ENCODE peak calls at places on chromosomes 5 and 9, in six cellular contexts. D, U, M, N, Z and G are unnamed samples.

GRCh38 chr9:117644607-117645244 is 59.5 kb upstream of the TLR4 start:
- DNase-seq in D (peak; percentile 76), U (peak; percentile 74), Z (peak; percentile 49), M (peak; percentile 74), N (peak; percentile 55), G (peak; percentile 57)

GRCh38 chr5:126015244-126016054 is 407.8 kb upstream of the GRAMD2B start:
- DNase-seq in Z (peak; percentile 2), M (no peak), U (no peak), N (peak; percentile 82), D (no peak), G (no peak)

GRCh38 chr5:6747103-6747502 is 33.9 kb downstream of the TENT4A start:
- DNase-seq in Z (no peak), D (no peak), N (no peak), M (no peak), U (no peak), G (no peak)

GRCh38 chr9:120845255-120845654 is 2.5 kb upstream of the PSMD5 start:
- DNase-seq in U (no peak), N (no peak), M (no peak), Z (peak; percentile 52), D (no peak), G (no peak)

GRCh38 chr5:116554764-116555163 is 19.9 kb downstream of the SEMA6A start:
- DNase-seq in N (no peak), D (peak; percentile 41), Z (no peak), M (no peak), U (no peak), G (no peak)

GRCh38 chr5:145938699-145939531 is 2.5 kb downstream of the SH3RF2 start:
- DNase-seq in N (peak; percentile 46), Z (no peak), D (no peak), M (no peak), U (no peak), G (peak; percentile 41)

GRCh38 chr5:81517462-81517861 is 123.5 kb upstream of the ACOT12 start:
- DNase-seq in Z (peak; percentile 65), M (no peak), N (no peak), U (no peak), D (no peak), G (no peak)

GRCh38 chr9:89759563-89759962 is 154.8 kb downstream of the GADD45G start:
- DNase-seq in M (no peak), Z (no peak), D (no peak), N (no peak), U (no peak), G (no peak)

GRCh38 chr5:644971-645370 is 32.8 kb downstream of the CEP72 start:
- DNase-seq in Z (no peak), M (no peak), N (no peak), D (no peak), U (no peak), G (no peak)

GRCh38 chr9:114003756-114004155 is 74.3 kb downstream of the AMBP start:
- DNase-seq in U (no peak), M (no peak), D (no peak), Z (no peak), N (no peak), G (no peak)

GRCh38 chr5:132262882-132263547 is 5.5 kb downstream of the PDLIM4 start:
- DNase-seq in M (no peak), N (no peak), D (no peak), Z (no peak), U (no peak), G (no peak)

GRCh38 chr9:87569008-87569908 is 71.6 kb downstream of the DAPK1 start:
- DNase-seq in N (no peak), M (peak; percentile 26), Z (no peak), D (peak; percentile 23), U (peak; percentile 76), G (no peak)

GRCh38 chr9:118533101-118533500 is 828.9 kb downstream of the TLR4 start:
- DNase-seq in M (no peak), N (peak; percentile 38), U (no peak), Z (no peak), D (no peak), G (no peak)

GRCh38 chr5:4373051-4373450 is 767.1 kb upstream of the ADAMTS16 start:
- DNase-seq in M (no peak), U (no peak), N (peak; percentile 70), D (no peak), Z (no peak), G (no peak)
- H2AFZ ChIP-seq in M (no peak overlapping the region), U (no peak overlapping the region), N (peak overlapping the region; percentile 10), D (no peak overlapping the region), Z (no peak overlapping the region), G (no peak overlapping the region)

DNA sequence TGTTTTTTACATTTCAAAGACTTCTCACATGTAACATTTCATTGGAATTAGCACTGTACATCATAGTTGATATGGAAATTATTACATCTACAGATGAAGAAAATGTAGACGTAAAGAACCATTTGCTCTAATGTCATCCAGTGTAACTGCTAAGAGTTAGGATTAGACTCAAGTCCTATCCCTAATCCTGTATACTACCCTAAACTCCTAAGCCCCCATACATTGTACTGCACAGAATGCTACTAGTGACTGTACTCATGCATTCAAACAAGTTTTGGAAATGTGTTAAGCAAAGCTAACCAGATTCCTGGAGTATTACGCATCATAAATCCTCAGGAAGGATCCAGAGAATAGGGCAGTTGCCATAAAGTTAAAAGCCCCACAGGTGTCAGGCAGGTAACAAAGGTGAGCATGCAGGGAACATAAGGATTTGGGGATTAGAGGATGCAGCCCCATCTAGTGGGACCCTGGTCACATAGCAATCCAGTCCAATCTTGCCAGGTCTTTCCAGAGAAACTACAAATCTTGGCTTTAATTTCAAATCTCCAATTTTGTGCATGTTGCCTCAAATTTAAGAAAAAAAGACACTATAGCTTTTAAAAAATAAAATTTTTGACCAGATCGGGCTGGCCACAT is 32.0 kb downstream of the HAVCR1 start:
- DNase-seq in D (peak; percentile 41), Z (no peak), N (peak; percentile 5), M (peak; percentile 64), U (peak; percentile 48), G (peak; percentile 39)
- TF ChIP-seq CTCF in D (peak; percentile 77), Z (no peak), N (peak; percentile 10), M (peak; percentile 97), U (peak; percentile 64), G (peak; percentile 72)

GRCh38 chr5:65326912-65327311 is 154.8 kb downstream of the ADAMTS6 start:
- DNase-seq in M (no peak), U (no peak), D (peak; percentile 16), N (no peak), Z (peak; percentile 69), G (no peak)
- H2AFZ ChIP-seq in M (no peak overlapping the region), U (no peak overlapping the region), D (no peak overlapping the region), N (no peak overlapping the region), Z (no peak overlapping the region), G (no peak overlapping the region)

DNA sequence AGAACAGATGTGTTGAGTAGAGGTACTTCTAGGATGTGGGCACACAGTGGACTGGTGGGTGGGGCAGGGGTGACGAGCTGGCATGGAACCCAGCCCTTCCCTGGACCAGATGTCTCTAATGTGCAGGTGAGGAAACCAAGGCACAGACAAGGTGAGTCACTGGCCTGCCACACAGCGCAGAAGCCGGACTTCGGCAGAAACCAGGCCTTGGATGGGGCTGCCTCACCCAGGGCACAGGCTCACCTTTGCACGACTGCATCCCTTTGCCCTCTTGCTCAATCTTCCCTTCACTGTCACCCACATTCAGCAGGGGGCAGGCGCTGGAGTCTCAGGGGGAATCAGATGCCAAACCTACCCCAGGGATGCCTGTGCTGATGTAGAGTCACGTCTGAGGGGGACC is 65.4 kb upstream of the LMX1B start:
- DNase-seq in M (no peak), D (no peak), Z (no peak), N (no peak), U (peak; percentile 4), G (no peak)
- TF ChIP-seq CTCF in M (no peak), D (no peak), Z (no peak), N (no peak), U (no peak), G (no peak)

GRCh38 chr9:20651926-20652325 is 29.6 kb upstream of the MLLT3 start:
- DNase-seq in N (no peak), M (no peak), Z (no peak), U (no peak), D (no peak), G (no peak)
- H2AFZ ChIP-seq in N (no peak overlapping the region), M (no peak overlapping the region), Z (no peak overlapping the region), U (no peak overlapping the region), D (no peak overlapping the region), G (no peak overlapping the region)

GRCh38 chr9:26856413-26857032 is 36.1 kb downstream of the CAAP1 start:
- DNase-seq in Z (peak; percentile 38), M (peak; percentile 62), D (peak; percentile 71), U (peak; percentile 61), N (peak; percentile 55), G (no peak)
- TF ChIP-seq CTCF in Z (peak; percentile 33), M (peak; percentile 88), D (peak; percentile 87), U (peak; percentile 57), N (peak; percentile 89), G (peak; percentile 67)

GRCh38 chr5:68265822-68266395 is 50.4 kb downstream of the PIK3R1 start:
- DNase-seq in D (no peak), U (no peak), N (no peak), M (no peak), Z (peak; percentile 23), G (no peak)

GRCh38 chr5:68268363-68269130 is 53.0 kb downstream of the PIK3R1 start:
- DNase-seq in N (peak; percentile 72), U (no peak), M (no peak), D (no peak), Z (no peak), G (no peak)

GRCh38 chr5:68267044-68267443 is 51.5 kb downstream of the PIK3R1 start:
- DNase-seq in M (no peak), N (no peak), D (peak; percentile 35), U (no peak), Z (no peak), G (no peak)

GRCh38 chr5:68265347-68265746 is 49.8 kb downstream of the PIK3R1 start:
- DNase-seq in Z (no peak), N (no peak), D (no peak), M (no peak), U (no peak), G (no peak)

DNA sequence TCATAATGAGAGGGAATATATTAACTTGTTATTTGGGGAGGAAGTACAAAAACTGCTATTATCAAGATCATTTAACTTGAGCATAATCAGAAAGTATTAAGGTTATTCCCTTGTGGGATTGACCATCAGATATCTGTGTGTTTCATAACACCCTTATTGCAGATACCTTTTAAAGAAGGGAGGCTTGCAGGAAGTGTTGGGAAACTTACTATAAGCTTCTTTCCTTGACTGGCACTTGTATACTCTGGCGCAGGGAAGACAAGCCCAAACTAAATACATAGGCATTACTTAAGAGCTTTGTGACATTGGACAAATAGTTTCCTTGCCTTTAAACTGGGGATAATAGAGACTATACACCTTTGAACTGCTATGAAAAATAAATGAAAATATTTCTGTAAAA is 50.9 kb downstream of the PIK3R1 start:
- DNase-seq in N (no peak), D (no peak), Z (no peak), M (no peak), U (no peak), G (no peak)
- H2AFZ ChIP-seq in N (no peak overlapping the region), D (no peak overlapping the region), Z (no peak overlapping the region), M (no peak overlapping the region), U (no peak overlapping the region), G (no peak overlapping the region)